ENCODE peak calls at places on chromosomes 1 and 21, in six cellular contexts. J is stomach, T is fibroblast of mammary gland, U is GM12865, Y is Panc1, I is AG10803. C is an unnamed sample.

GRCh38 chr1:54610048-54610447 is 13.3 kb downstream of the FAM151A start:
- DNase-seq in J (no peak), Y (no peak), T (no peak), U (no peak), I (no peak), C (no peak)

GRCh38 chr1:155083865-155084721 is 5.5 kb downstream of the EFNA3 start:
- DNase-seq in Y (no peak), U (peak; percentile 55), J (no peak), I (peak; percentile 26), T (peak; percentile 59), C (no peak)

GRCh38 chr1:30743584-30744059 is 14.0 kb downstream of the LAPTM5 start:
- DNase-seq in J (no peak), I (no peak), Y (no peak), T (no peak), U (peak; percentile 93), C (peak; percentile 94)

GRCh38 chr1:35505911-35506798 is 51.0 kb downstream of the KIAA0319L start:
- DNase-seq in I (peak; percentile 82), J (peak; percentile 43), U (peak; percentile 88), Y (no peak), T (peak; percentile 90), C (peak; percentile 89)

GRCh38 chr1:203325418-203326091 is 20.2 kb downstream of the BTG2 start:
- DNase-seq in T (no peak), I (no peak), J (peak; percentile 86), U (peak; percentile 82), Y (no peak), C (no peak)

GRCh38 chr21:41931041-41931451 is 22.8 kb downstream of the C2CD2 start:
- DNase-seq in T (no peak), I (no peak), Y (no peak), J (no peak), U (no peak), C (no peak)

GRCh38 chr1:77533660-77534295 is 148.7 kb downstream of the ZZZ3 start:
- DNase-seq in T (peak; percentile 79), I (peak; percentile 80), J (peak; percentile 56), U (peak; percentile 64), Y (no peak), C (peak; percentile 37)

GRCh38 chr21:25934771-25935224 is 200.0 kb downstream of the GABPA start:
- DNase-seq in J (peak; percentile 75), U (peak; percentile 69), T (peak; percentile 98), I (peak; percentile 92), Y (peak; percentile 94), C (no peak)

GRCh38 chr1:154955039-154955717 is 721 bp downstream of the PBXIP1 start:
- DNase-seq in Y (no peak), T (peak; percentile 53), J (peak; percentile 63), U (peak; percentile 95), I (peak; percentile 71), C (peak; percentile 97)

GRCh38 chr21:37514038-37514665 is 147.6 kb downstream of the DYRK1A start:
- DNase-seq in Y (no peak), J (no peak), T (no peak), I (no peak), U (no peak), C (no peak)

GRCh38 chr1:175725684-175726083 is 17.7 kb downstream of the TNR start:
- DNase-seq in Y (no peak), U (peak; percentile 41), J (no peak), T (peak; percentile 25), I (no peak), C (peak; percentile 40)

GRCh38 chr21:34029724-34030528 is 43.5 kb upstream of the MRPS6 start:
- DNase-seq in J (peak; percentile 33), I (peak; percentile 68), T (peak; percentile 90), U (peak; percentile 89), Y (peak; percentile 39), C (peak; percentile 62)

GRCh38 chr1:8031176-8031785 is 5.2 kb upstream of the ERRFI1 start:
- DNase-seq in U (peak; percentile 42), J (no peak), Y (no peak), I (peak; percentile 66), T (peak; percentile 76), C (peak; percentile 34)

GRCh38 chr1:204077979-204078696 is 5.2 kb downstream of the SOX13 start:
- DNase-seq in I (no peak), T (no peak), U (no peak), Y (no peak), J (peak; percentile 68), C (no peak)

GRCh38 chr21:43866233-43866632 is 1.2 kb downstream of the AGPAT3 start:
- DNase-seq in U (peak; percentile 68), T (peak; percentile 59), Y (no peak), J (no peak), I (peak; percentile 60), C (no peak)

GRCh38 chr1:8873506-8874229 is 4.8 kb downstream of the ENO1 start:
- DNase-seq in I (peak; percentile 97), J (peak; percentile 80), U (peak; percentile 44), Y (peak; percentile 97), T (peak; percentile 99), C (no peak)

GRCh38 chr1:114854693-114855320 is at the start of gene SYCP1:
- DNase-seq in J (no peak), U (no peak), I (no peak), T (no peak), Y (no peak), C (no peak)

GRCh38 chr1:211788626-211789025 is 41.9 kb downstream of the LPGAT1 start:
- DNase-seq in U (no peak), I (peak; percentile 5), T (peak; percentile 7), J (no peak), Y (no peak), C (no peak)

GRCh38 chr1:110634455-110635281 is 28.5 kb upstream of the KCNA2 start:
- DNase-seq in I (peak; percentile 54), J (peak; percentile 66), Y (no peak), U (peak; percentile 94), T (peak; percentile 65), C (no peak)

GRCh38 chr1:72724951-72725863 is 442.9 kb upstream of the NEGR1 start:
- DNase-seq in J (no peak), U (no peak), I (no peak), Y (no peak), T (no peak), C (no peak)

GRCh38 chr1:16459503-16459902 is 19.0 kb downstream of the NECAP2 start:
- DNase-seq in Y (no peak), T (no peak), J (no peak), I (no peak), U (no peak), C (no peak)

GRCh38 chr1:200029035-200029623 is 1.6 kb downstream of the NR5A2 start:
- DNase-seq in T (no peak), U (peak; percentile 27), I (no peak), Y (no peak), J (peak; percentile 49), C (no peak)

GRCh38 chr1:109499661-109500536 is 6.0 kb downstream of the CYB561D1 start:
- DNase-seq in Y (no peak), J (peak; percentile 66), I (peak; percentile 65), U (peak; percentile 64), T (peak; percentile 61), C (peak; percentile 58)

GRCh38 chr1:99348375-99349132 is 84.3 kb downstream of the PLPPR4 start:
- DNase-seq in I (peak; percentile 3), U (no peak), J (no peak), T (no peak), Y (no peak), C (no peak)
- H3K4me3 ChIP-seq in I (no peak overlapping the region), U (no peak overlapping the region), J (no peak overlapping the region), T (no peak overlapping the region), Y (no peak overlapping the region), C (no peak overlapping the region)

GRCh38 chr1:44903261-44903660 is 60.2 kb upstream of the PTCH2 start:
- DNase-seq in T (peak; percentile 78), J (no peak), U (no peak), I (peak; percentile 45), Y (no peak), C (no peak)
- H3K4me3 ChIP-seq in T (no peak overlapping the region), J (no peak overlapping the region), U (no peak overlapping the region), I (no peak overlapping the region), Y (no peak overlapping the region), C (no peak overlapping the region)

DNA sequence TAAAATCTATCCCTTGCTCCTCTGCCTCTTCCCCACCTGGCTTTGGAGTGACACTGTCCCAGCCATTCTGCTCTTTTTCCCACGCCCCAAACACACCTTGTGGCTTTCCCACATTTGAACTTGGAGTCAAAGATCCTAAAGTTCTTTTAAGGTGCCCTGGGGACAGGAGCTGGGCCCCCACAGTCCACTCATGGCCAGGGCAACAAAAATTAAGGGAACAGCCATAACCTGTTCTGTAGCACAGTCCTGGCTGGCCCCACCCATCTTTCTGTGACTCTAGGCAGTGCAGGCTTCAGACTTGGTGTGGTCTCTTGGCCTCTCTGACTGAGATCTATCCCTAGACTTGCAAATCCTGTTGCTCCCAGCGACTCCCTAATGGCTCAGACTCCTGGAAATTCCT is 143.0 kb upstream of the MAGI3 start:
- DNase-seq in Y (no peak), J (peak; percentile 38), I (no peak), U (no peak), T (no peak), C (no peak)
- H3K4me3 ChIP-seq in Y (no peak overlapping the region), J (no peak overlapping the region), I (no peak overlapping the region), U (no peak overlapping the region), T (no peak overlapping the region), C (no peak overlapping the region)

GRCh38 chr1:205513774-205514173 is 9.3 kb downstream of the CDK18 start:
- DNase-seq in I (no peak), J (no peak), U (no peak), Y (no peak), T (no peak), C (no peak)

GRCh38 chr1:205512059-205513045 is 7.9 kb downstream of the CDK18 start:
- DNase-seq in T (no peak), J (no peak), U (no peak), I (no peak), Y (no peak), C (no peak)

GRCh38 chr1:205510308-205510950 is 6.0 kb downstream of the CDK18 start:
- DNase-seq in U (no peak), T (no peak), J (peak; percentile 67), I (no peak), Y (no peak), C (no peak)

GRCh38 chr1:205507896-205508714 is 3.6 kb downstream of the CDK18 start:
- DNase-seq in I (no peak), T (no peak), U (no peak), Y (no peak), J (no peak), C (no peak)

GRCh38 chr1:205510951-205511330 is 6.5 kb downstream of the CDK18 start:
- DNase-seq in J (no peak), I (no peak), U (no peak), T (no peak), Y (no peak), C (no peak)
- H3K4me3 ChIP-seq in J (no peak overlapping the region), I (no peak overlapping the region), U (no peak overlapping the region), T (no peak overlapping the region), Y (no peak overlapping the region), C (no peak overlapping the region)

DNA sequence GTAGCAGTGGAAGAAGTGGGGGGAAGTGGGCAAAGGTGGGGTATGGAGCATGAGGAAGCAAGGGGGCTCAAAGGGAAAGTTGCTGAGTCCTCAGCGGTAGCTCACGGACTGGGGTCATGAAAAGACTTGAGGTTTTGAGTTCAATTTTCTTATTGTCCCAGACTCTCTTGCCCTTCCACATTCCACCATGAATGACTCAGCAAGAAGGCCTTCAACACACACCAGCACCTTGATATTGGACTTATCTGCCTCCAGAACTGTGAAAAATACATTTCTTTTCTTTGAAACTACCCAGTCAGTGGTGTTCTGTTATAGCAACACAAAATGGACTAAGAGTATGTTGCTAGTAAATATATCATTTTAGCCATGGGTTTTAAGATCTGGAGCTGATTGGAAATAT is 17.3 kb upstream of the RHBDL2 start:
- DNase-seq in Y (no peak), U (no peak), I (peak; percentile 42), T (peak; percentile 10), J (no peak), C (no peak)
- H3K4me3 ChIP-seq in Y (no peak overlapping the region), U (no peak overlapping the region), I (no peak overlapping the region), T (no peak overlapping the region), J (no peak overlapping the region), C (no peak overlapping the region)

C was measured in Jurkat, Clone E6-1.